ENCODE peak calls at places on chromosomes 4 and X, in four cellular contexts. M is Right ventricle myocardium superior; G is HTR-8/SVneo; F is activated CD8-positive, alpha-beta T cell treated with anti-CD3 and anti-CD28 coated beads, Interleukin-2, amount 10 ng/mL, durations not matched to agents 7 days and 5 days. A is an unnamed sample.
A peak's percentile ranks its signal among the peaks of the same experiment; 100 is the strongest.

GRCh38 chr4:125331116-125331515 is 16.4 kb downstream of the FAT4 start:
- DNase-seq in M (no peak), G (no peak), F (no peak), A (no peak)

GRCh38 chr4:145954924-145955339 is 16.3 kb upstream of the ZNF827 start:
- DNase-seq in M (no peak), G (no peak), F (no peak), A (no peak)

GRCh38 chr4:8835521-8836365 is 35.9 kb downstream of the HMX1 start:
- DNase-seq in M (peak; percentile 34), G (no peak), F (no peak), A (no peak)

GRCh38 chr4:7410470-7410869 is 24.3 kb downstream of the PSAPL1 start:
- DNase-seq in M (no peak), G (no peak), F (no peak), A (no peak)

GRCh38 chr4:98430708-98431403 is 169.7 kb downstream of the RAP1GDS1 start:
- DNase-seq in M (no peak), G (peak; percentile 19), F (no peak), A (no peak)

GRCh38 chrX:9458516-9459078 is 6.3 kb upstream of the TBL1X start:
- DNase-seq in M (no peak), G (no peak), F (no peak), A (no peak)

GRCh38 chr4:139840773-139841172 is 175.2 kb downstream of the MGST2 start:
- DNase-seq in M (no peak), G (no peak), F (no peak), A (no peak)

GRCh38 chrX:19954707-19955106 is 36.2 kb downstream of the BCLAF3 start:
- DNase-seq in M (no peak), G (no peak), F (no peak), A (no peak)

GRCh38 chrX:106397788-106398538 is 213.8 kb upstream of the RADX start:
- DNase-seq in M (no peak), G (no peak), F (no peak), A (no peak)

GRCh38 chr4:6634746-6635145 is 5.7 kb upstream of the MRFAP1 start:
- DNase-seq in M (no peak), G (no peak), F (no peak), A (no peak)

GRCh38 chr4:167219090-167219489 is 15.2 kb downstream of the SPOCK3 start:
- DNase-seq in M (no peak), G (no peak), F (no peak), A (no peak)

GRCh38 chr4:8283631-8284121 is 14.1 kb downstream of the HTRA3 start:
- DNase-seq in M (peak; percentile 48), G (no peak), F (no peak), A (no peak)

GRCh38 chrX:150731795-150732194 is 38.6 kb downstream of the MTMR1 start:
- DNase-seq in M (no peak), G (peak; percentile 5), F (no peak), A (no peak)

GRCh38 chr4:148574502-148574901 is 132.3 kb upstream of the NR3C2 start:
- DNase-seq in M (no peak), G (no peak), F (no peak), A (no peak)

GRCh38 chr4:128123036-128123435 is 61.9 kb downstream of the LARP1B start:
- DNase-seq in M (no peak), G (no peak), F (no peak), A (no peak)

GRCh38 chr4:140236649-140237160 is 82.7 kb upstream of the MAML3 start:
- DNase-seq in M (no peak), G (no peak), F (no peak), A (no peak)

GRCh38 chr4:21209854-21210253 is 509.6 kb downstream of the PACRGL start:
- DNase-seq in M (no peak), G (no peak), F (no peak), A (no peak)

GRCh38 chr4:5554376-5554775 is 154.0 kb downstream of the EVC2 start:
- DNase-seq in M (no peak), G (no peak), F (no peak), A (no peak)

GRCh38 chr4:15690020-15690809 is 8.6 kb downstream of the FAM200B start:
- DNase-seq in M (no peak), G (peak; percentile 63), F (no peak), A (no peak)

GRCh38 chr4:134078230-134078914 is 123.2 kb downstream of the PABPC4L start:
- DNase-seq in M (no peak), G (no peak), F (no peak), A (no peak)

GRCh38 chr4:73883306-73883705 is 14.1 kb downstream of the CXCL1 start:
- DNase-seq in M (no peak), G (no peak), F (no peak), A (peak; percentile 43)

GRCh38 chr4:84578540-84579409 is 4.2 kb upstream of the CDS1 start:
- DNase-seq in M (no peak), G (no peak), F (no peak), A (no peak)

GRCh38 chr4:2742823-2743517 is 13.2 kb downstream of the TNIP2 start:
- DNase-seq in M (no peak), G (no peak), F (no peak), A (no peak)

A was measured in DND-41.